ENCODE peak calls at places on chromosomes 2 and 18, in six cellular contexts. V, E, A, C, P and M are unnamed samples. For H3K4me1, the result is how much of the 10 kb centered on the place peaks cover.

GRCh38 chr18:10482985-10483949 is 28.8 kb downstream of the APCDD1 start:
- DNase-seq in V (no peak), E (no peak), A (no peak), C (no peak), P (no peak), M (no peak)

GRCh38 chr2:223260681-223261080 is 208.7 kb downstream of the KCNE4 start:
- DNase-seq in V (no peak), E (no peak), A (no peak), C (no peak), P (no peak), M (no peak)

GRCh38 chr2:196840171-196840570 is 31.0 kb upstream of the C2orf66 start:
- DNase-seq in V (no peak), E (no peak), A (no peak), C (no peak), P (no peak), M (no peak)

GRCh38 chr2:144414324-144414845 is 105.5 kb downstream of the ZEB2 start:
- DNase-seq in V (peak), E (no peak), A (no peak), C (peak), P (no peak), M (no peak)

GRCh38 chr2:45283764-45284620 is 274.7 kb upstream of the SIX2 start:
- DNase-seq in V (peak), E (no peak), A (no peak), C (peak), P (no peak), M (no peak)

GRCh38 chr18:37956020-37956419 is 390.4 kb upstream of the CELF4 start:
- DNase-seq in V (no peak), E (no peak), A (no peak), C (no peak), P (no peak), M (no peak)

GRCh38 chr2:172101008-172101706 is 1.5 kb downstream of the DLX2 start:
- DNase-seq in V (no peak), E (peak), A (no peak), C (no peak), P (no peak), M (no peak)

GRCh38 chr18:31878358-31878757 is 64.6 kb downstream of the TRAPPC8 start:
- DNase-seq in V (no peak), E (no peak), A (no peak), C (no peak), P (no peak), M (no peak)

GRCh38 chr2:223669453-223670225 is 67.5 kb upstream of the SCG2 start:
- DNase-seq in V (no peak), E (no peak), A (no peak), C (peak), P (no peak), M (no peak)

DNA sequence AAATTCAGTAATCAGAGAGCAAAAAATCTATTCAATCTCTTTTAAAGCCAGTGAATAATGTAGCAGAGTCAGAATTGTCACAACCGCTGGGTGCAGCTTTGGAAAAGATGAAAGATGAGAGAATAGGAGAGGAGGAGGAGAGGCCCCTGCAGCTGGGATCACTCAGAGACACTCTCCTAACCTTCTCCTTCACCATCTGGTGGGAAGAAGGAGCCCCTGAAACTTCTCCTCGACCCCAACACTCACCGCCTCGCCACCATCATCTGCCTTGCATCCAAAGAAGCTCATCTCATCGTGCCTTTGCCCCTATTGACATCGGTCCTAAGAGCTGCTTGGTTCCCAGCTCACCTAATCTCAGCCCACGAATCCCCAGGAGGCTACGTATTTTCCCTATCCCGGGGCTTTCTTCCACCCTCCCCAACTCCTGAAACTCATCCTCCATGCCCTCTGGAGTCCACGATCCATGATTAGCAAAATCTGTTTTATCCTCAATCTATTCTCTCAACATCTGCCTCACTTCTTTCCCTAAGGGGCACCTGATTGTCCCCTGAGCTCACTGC is 58.5 kb downstream of the PKDCC start:
- DNase-seq in V (no peak), E (no peak), A (no peak), C (no peak), P (no peak), M (no peak)
- H3K4me1 ChIP-seq in V (under half), E (under half), A (under half), C (under half), P (under half), M (half or more)

GRCh38 chr2:10317646-10318045 is 14.9 kb downstream of the HPCAL1 start:
- DNase-seq in V (no peak), E (peak), A (no peak), C (no peak), P (no peak), M (no peak)

GRCh38 chr2:10319892-10320574 is 17.3 kb downstream of the HPCAL1 start:
- DNase-seq in V (no peak), E (no peak), A (no peak), C (no peak), P (no peak), M (no peak)

GRCh38 chr2:10318345-10318744 is 15.6 kb downstream of the HPCAL1 start:
- DNase-seq in V (no peak), E (no peak), A (no peak), C (no peak), P (peak), M (no peak)

GRCh38 chr2:10316860-10317259 is 14.2 kb downstream of the HPCAL1 start:
- DNase-seq in V (no peak), E (peak), A (no peak), C (no peak), P (no peak), M (no peak)

GRCh38 chr2:10316336-10316735 is 13.6 kb downstream of the HPCAL1 start:
- DNase-seq in V (no peak), E (no peak), A (no peak), C (no peak), P (no peak), M (no peak)
- H2AFZ ChIP-seq in V (no peak), E (no peak), A (no peak), C (no peak), P (no peak), M (no peak)

GRCh38 chr2:40034801-40035200 is 255.7 kb upstream of the THUMPD2 start:
- DNase-seq in V (no peak), E (no peak), A (no peak), C (no peak), P (no peak), M (no peak)
- H3K4me1 ChIP-seq in V (under half), E (under half), A (under half), C (under half), P (under half), M (under half)

GRCh38 chr2:36618381-36618780 is 20.4 kb upstream of the FEZ2 start:
- DNase-seq in V (peak), E (peak), A (peak), C (peak), P (peak), M (peak)
- H2AFZ ChIP-seq in V (no peak), E (peak), A (no peak), C (no peak), P (peak), M (peak)

DNA sequence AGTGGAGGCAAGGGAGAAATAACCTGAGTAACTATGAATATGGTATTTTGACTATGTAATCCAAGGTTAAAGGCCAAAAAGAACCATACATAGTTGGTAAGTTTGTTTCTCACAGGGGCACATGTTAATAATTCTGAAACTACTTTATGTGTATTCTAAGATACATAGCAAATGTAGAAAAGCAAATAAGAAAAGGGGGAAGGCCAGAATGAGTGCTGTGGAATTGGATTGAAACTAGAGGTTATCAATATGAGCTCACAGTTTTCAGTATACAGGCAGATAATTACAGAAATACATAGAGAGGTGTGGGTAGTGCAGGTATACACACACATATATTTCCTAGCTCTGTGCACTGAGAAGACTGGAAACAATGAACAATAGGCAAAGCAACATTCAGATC is 13.7 kb downstream of the INO80C start:
- DNase-seq in V (no peak), E (no peak), A (no peak), C (no peak), P (no peak), M (no peak)
- H3K4me1 ChIP-seq in V (under half), E (under half), A (under half), C (under half), P (under half), M (under half)

DNA sequence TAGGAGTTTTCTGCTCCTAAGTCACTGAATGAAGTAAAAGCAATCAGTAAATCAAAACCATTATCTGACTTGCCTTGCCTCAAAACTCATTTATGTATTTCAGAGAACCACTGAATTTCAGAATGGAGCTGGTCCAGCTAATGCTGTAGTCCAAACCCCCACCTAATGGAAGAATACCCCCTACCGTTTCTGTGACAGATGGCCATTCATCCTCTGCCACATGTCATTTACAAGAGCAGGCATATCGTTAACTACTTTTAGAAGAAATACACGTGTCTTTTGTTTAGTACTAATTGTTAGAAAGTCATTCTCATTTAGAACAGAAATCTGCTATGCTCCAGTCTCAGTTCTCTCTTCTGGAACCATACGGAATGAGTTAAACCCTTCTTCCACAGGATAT is 12.8 kb upstream of the GALNT5 start:
- DNase-seq in V (no peak), E (no peak), A (no peak), C (no peak), P (no peak), M (no peak)
- H2AFZ ChIP-seq in V (no peak), E (no peak), A (no peak), C (no peak), P (peak), M (no peak)

GRCh38 chr2:47893771-47894170 is 12.5 kb downstream of the FBXO11 start:
- DNase-seq in V (no peak), E (no peak), A (no peak), C (no peak), P (no peak), M (no peak)
- H3K4me1 ChIP-seq in V (under half), E (under half), A (under half), C (under half), P (under half), M (under half)

DNA sequence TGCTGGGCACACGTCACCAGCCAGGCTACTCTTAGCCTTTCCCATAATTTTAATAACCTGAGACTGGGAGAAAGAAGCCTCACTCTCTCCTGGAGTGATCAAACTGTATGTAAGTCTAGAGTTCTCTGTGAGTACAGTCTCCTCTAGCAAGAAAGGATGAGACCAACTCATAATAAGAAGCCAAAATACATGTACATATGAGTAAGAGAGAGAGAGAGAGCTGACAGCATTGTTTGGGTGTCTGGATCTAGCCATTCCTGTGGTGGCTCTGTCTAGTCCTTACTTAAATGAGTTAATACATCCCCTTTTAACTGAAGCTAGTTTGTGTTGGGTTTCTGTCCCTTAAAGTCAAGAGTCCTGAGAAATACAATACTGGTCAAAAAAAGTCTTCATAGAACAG is 26.0 kb upstream of the ANXA4 start:
- DNase-seq in V (no peak), E (no peak), A (no peak), C (no peak), P (no peak), M (no peak)
- H2AFZ ChIP-seq in V (no peak), E (peak), A (no peak), C (no peak), P (no peak), M (no peak)

GRCh38 chr2:60536716-60537115 is 16.7 kb downstream of the BCL11A start:
- DNase-seq in V (no peak), E (no peak), A (no peak), C (no peak), P (no peak), M (no peak)
- H3K4me1 ChIP-seq in V (under half), E (half or more), A (under half), C (under half), P (under half), M (under half)